ENCODE peak calls at places on chromosomes 13 and 19, in five cellular contexts. O is heart right ventricle, M is lung, I is left lung, J is psoas muscle. W is an unnamed sample.

GRCh38 chr13:100565291-100565690 is 23.3 kb downstream of the GGACT start:
- ATAC-seq in O (no peak), M (no peak), I (no peak), J (no peak), W (no peak)

GRCh38 chr13:29948246-29948645 is 97.8 kb upstream of the UBL3 start:
- ATAC-seq in O (no peak), M (no peak), I (no peak), J (no peak), W (no peak)

GRCh38 chr13:66036024-66036614 is 1194.0 kb downstream of the PCDH9 start:
- ATAC-seq in O (peak; percentile 23), M (no peak), I (no peak), J (no peak), W (no peak)

GRCh38 chr19:1754651-1755466 is 1.6 kb downstream of the ONECUT3 start:
- ATAC-seq in O (no peak), M (no peak), I (no peak), J (no peak), W (no peak)

GRCh38 chr13:109610517-109610916 is 175.9 kb downstream of the IRS2 start:
- ATAC-seq in O (no peak), M (no peak), I (peak; percentile 70), J (no peak), W (no peak)

GRCh38 chr13:46553521-46553885 is 533 bp downstream of the LRCH1 start:
- ATAC-seq in O (peak; percentile 2), M (no peak), I (peak; percentile 8), J (peak; percentile 15), W (no peak)

GRCh38 chr19:17606786-17607185 is 51.3 kb downstream of the COLGALT1 start:
- ATAC-seq in O (no peak), M (no peak), I (peak; percentile 3), J (no peak), W (no peak)

GRCh38 chr19:38394488-38394887 is 6.0 kb downstream of the SPRED3 start:
- ATAC-seq in O (no peak), M (no peak), I (peak; percentile 21), J (peak; percentile 15), W (no peak)

GRCh38 chr13:24863748-24864540 is 100.0 kb downstream of the RNF17 start:
- ATAC-seq in O (no peak), M (no peak), I (no peak), J (no peak), W (no peak)

GRCh38 chr13:77919351-77920294 is 992 bp upstream of the EDNRB start:
- ATAC-seq in O (peak; percentile 84), M (peak; percentile 45), I (peak; percentile 76), J (no peak), W (peak; percentile 81)

GRCh38 chr13:73625562-73626339 is 508.5 kb downstream of the KLF12 start:
- ATAC-seq in O (no peak), M (no peak), I (no peak), J (no peak), W (no peak)

GRCh38 chr19:6890421-6890913 is 3.1 kb downstream of the ADGRE1 start:
- ATAC-seq in O (no peak), M (no peak), I (no peak), J (no peak), W (no peak)

GRCh38 chr19:10271543-10272086 is 695 bp downstream of the ICAM1 start:
- ATAC-seq in O (no peak), M (no peak), I (peak; percentile 2), J (no peak), W (no peak)

GRCh38 chr19:19630426-19630825 is 2.4 kb upstream of the LPAR2 start:
- ATAC-seq in O (no peak), M (no peak), I (no peak), J (no peak), W (no peak)

GRCh38 chr13:101930331-101930730 is 471.5 kb downstream of the FGF14 start:
- ATAC-seq in O (no peak), M (no peak), I (no peak), J (no peak), W (no peak)

GRCh38 chr13:70424928-70425327 is 316.7 kb upstream of the KLHL1 start:
- ATAC-seq in O (no peak), M (no peak), I (no peak), J (no peak), W (no peak)

GRCh38 chr13:43766766-43767165 is 20.0 kb downstream of the ENOX1 start:
- ATAC-seq in O (peak; percentile 82), M (no peak), I (peak; percentile 69), J (peak; percentile 23), W (peak; percentile 56)

GRCh38 chr13:89199138-89199537 is 1528.0 kb downstream of the SLITRK5 start:
- ATAC-seq in O (no peak), M (no peak), I (no peak), J (no peak), W (no peak)

GRCh38 chr13:38824342-38824741 is 137.5 kb downstream of the FREM2 start:
- ATAC-seq in O (no peak), M (no peak), I (no peak), J (no peak), W (no peak)

GRCh38 chr13:33219926-33220325 is 65.6 kb downstream of the STARD13 start:
- ATAC-seq in O (no peak), M (no peak), I (no peak), J (no peak), W (no peak)

GRCh38 chr13:112767506-112768471 is 78.0 kb downstream of the ATP11A start:
- ATAC-seq in O (no peak), M (peak; percentile 54), I (peak; percentile 25), J (no peak), W (peak; percentile 59)

GRCh38 chr19:5078666-5079409 is 109.9 kb downstream of the KDM4B start:
- ATAC-seq in O (peak; percentile 37), M (no peak), I (no peak), J (no peak), W (no peak)

GRCh38 chr19:44701228-44701627 is 2.3 kb downstream of the CEACAM16 start:
- ATAC-seq in O (no peak), M (no peak), I (no peak), J (no peak), W (no peak)

GRCh38 chr19:3798137-3798536 is 12.0 kb upstream of the MATK start:
- ATAC-seq in O (no peak), M (no peak), I (no peak), J (no peak), W (no peak)

GRCh38 chr19:40674291-40674690 is 16.2 kb downstream of the NUMBL start:
- ATAC-seq in O (no peak), M (peak; percentile 53), I (peak; percentile 90), J (peak; percentile 50), W (no peak)

GRCh38 chr19:38664503-38665211 is 17.2 kb downstream of the ACTN4 start:
- ATAC-seq in O (peak; percentile 6), M (no peak), I (no peak), J (no peak), W (no peak)

GRCh38 chr19:50319156-50319555 is 10.0 kb downstream of the KCNC3 start:
- ATAC-seq in O (no peak), M (no peak), I (no peak), J (no peak), W (no peak)

GRCh38 chr19:50320051-50320450 is 9.1 kb downstream of the KCNC3 start:
- ATAC-seq in O (no peak), M (no peak), I (no peak), J (no peak), W (no peak)

GRCh38 chr19:50321831-50322230 is 7.3 kb downstream of the KCNC3 start:
- ATAC-seq in O (no peak), M (no peak), I (no peak), J (no peak), W (no peak)

GRCh38 chr19:50322234-50322633 is 6.9 kb downstream of the KCNC3 start:
- ATAC-seq in O (no peak), M (no peak), I (no peak), J (no peak), W (no peak)

GRCh38 chr19:50320596-50320995 is 8.6 kb downstream of the KCNC3 start:
- ATAC-seq in O (no peak), M (no peak), I (no peak), J (no peak), W (no peak)
- H3K27me3 ChIP-seq in O (peaks cover 17% of the 10 kb centered on the region), M (peaks cover 2% of the 10 kb centered on the region), I (no peaks in the 10 kb centered on the region), J (no peaks in the 10 kb centered on the region), W (peaks cover 74% of the 10 kb centered on the region)

GRCh38 chr13:75415720-75416119 is 66.2 kb downstream of the TBC1D4 start:
- ATAC-seq in O (no peak), M (peak; percentile 37), I (peak; percentile 38), J (no peak), W (peak; percentile 64)

GRCh38 chr13:75416327-75417005 is 65.5 kb downstream of the TBC1D4 start:
- ATAC-seq in O (no peak), M (no peak), I (no peak), J (peak; percentile 7), W (no peak)

GRCh38 chr13:75411924-75412537 is 69.9 kb downstream of the TBC1D4 start:
- ATAC-seq in O (no peak), M (no peak), I (no peak), J (no peak), W (no peak)

GRCh38 chr13:75417006-75417384 is 65.0 kb downstream of the TBC1D4 start:
- ATAC-seq in O (no peak), M (no peak), I (peak; percentile 19), J (peak; percentile 17), W (no peak)

GRCh38 chr13:75414036-75414827 is 67.7 kb downstream of the TBC1D4 start:
- ATAC-seq in O (no peak), M (no peak), I (no peak), J (no peak), W (no peak)
- H3K4me3 ChIP-seq in O (no peak overlapping the region), M (no peak overlapping the region), I (no peak overlapping the region), J (no peak overlapping the region), W (no peak overlapping the region)

GRCh38 chr13:50131998-50132936 is 117.0 kb downstream of the KCNRG start:
- ATAC-seq in O (no peak), M (no peak), I (no peak), J (no peak), W (no peak)
- H3K27me3 ChIP-seq in O (peaks cover 29% of the 10 kb centered on the region), M (no peaks in the 10 kb centered on the region), I (peaks cover 51% of the 10 kb centered on the region), J (peaks cover 7% of the 10 kb centered on the region), W (peaks cover 70% of the 10 kb centered on the region)

DNA sequence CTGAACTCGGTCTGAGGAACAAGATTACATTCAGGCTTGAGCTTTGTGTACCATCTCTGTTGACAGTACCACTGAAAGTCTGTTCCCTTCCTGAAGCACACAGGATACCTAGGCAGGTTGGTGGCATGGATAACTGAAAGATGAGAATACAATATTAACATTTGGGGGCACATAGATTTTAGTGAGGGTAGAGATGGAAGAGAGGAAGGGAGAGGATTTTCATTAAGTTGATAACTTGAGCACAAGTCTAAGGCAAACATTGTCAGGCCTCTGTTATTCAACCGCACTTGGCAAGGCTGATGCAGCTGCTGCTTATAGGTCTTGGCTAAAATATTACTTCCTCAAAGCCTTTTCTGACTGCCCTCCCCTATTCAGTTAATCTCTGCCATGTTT is 10.9 kb downstream of the MIR17HG start:
- ATAC-seq in O (no peak), M (no peak), I (peak; percentile 70), J (no peak), W (no peak)
- H3K4me3 ChIP-seq in O (no peak overlapping the region), M (no peak overlapping the region), I (no peak overlapping the region), J (no peak overlapping the region), W (no peak overlapping the region)